ENCODE peak calls at places on chromosomes 2 and 18, in ten cellular contexts. W is upper lobe of left lung, U is body of pancreas, F is HCT116, S is HepG2, J is IMR-90, R is A549, E is right lobe of liver, X is heart left ventricle, D is K562. M is an unnamed sample.

GRCh38 chr2:190792956-190793888 is 87.4 kb upstream of the GLS start:
- ATAC-seq in W (no peak), U (no peak), F (no peak), S (no peak), J (no peak), R (no peak), E (no peak), X (no peak), D (no peak), M (no peak)

GRCh38 chr2:219362072-219362471 is 25.6 kb downstream of the DNPEP start:
- ATAC-seq in W (no peak), U (no peak), F (no peak), S (no peak), J (peak), R (no peak), E (no peak), X (no peak), D (no peak), M (no peak)

GRCh38 chr2:151930042-151930441 is 101.8 kb upstream of the ARL5A start:
- ATAC-seq in W (no peak), U (no peak), F (no peak), S (no peak), J (no peak), R (no peak), E (no peak), X (no peak), D (no peak), M (no peak)

GRCh38 chr18:830315-830901 is 18.4 kb upstream of the YES1 start:
- ATAC-seq in W (peak), U (peak), F (no peak), S (no peak), J (peak), R (no peak), E (peak), X (peak), D (peak), M (peak)

GRCh38 chr2:134253117-134253704 is 661 bp upstream of the MGAT5 start:
- ATAC-seq in W (no peak), U (no peak), F (no peak), S (no peak), J (no peak), R (no peak), E (no peak), X (no peak), D (no peak), M (no peak)

GRCh38 chr2:85780316-85781092 is 26.7 kb downstream of the ATOH8 start:
- ATAC-seq in W (no peak), U (no peak), F (no peak), S (peak), J (no peak), R (no peak), E (no peak), X (no peak), D (no peak), M (no peak)

GRCh38 chr2:171688129-171688465 is 828 bp downstream of the DYNC1I2 start:
- ATAC-seq in W (peak), U (no peak), F (peak), S (peak), J (peak), R (peak), E (no peak), X (no peak), D (peak), M (no peak)

GRCh38 chr2:171289938-171290480 is 129.3 kb upstream of the TLK1 start:
- ATAC-seq in W (no peak), U (no peak), F (no peak), S (no peak), J (peak), R (no peak), E (no peak), X (no peak), D (no peak), M (no peak)

GRCh38 chr2:74072542-74072941 is 75.2 kb downstream of the BOLA3 start:
- ATAC-seq in W (peak), U (no peak), F (no peak), S (no peak), J (no peak), R (no peak), E (peak), X (no peak), D (no peak), M (no peak)

GRCh38 chr18:50695431-50696176 is 124.2 kb downstream of the MRO start:
- ATAC-seq in W (no peak), U (no peak), F (no peak), S (no peak), J (no peak), R (no peak), E (no peak), X (peak), D (no peak), M (no peak)

GRCh38 chr2:220077488-220077887 is 450.1 kb downstream of the SLC4A3 start:
- ATAC-seq in W (peak), U (peak), F (no peak), S (no peak), J (no peak), R (no peak), E (no peak), X (no peak), D (no peak), M (peak)

GRCh38 chr18:36572135-36572856 is 256.5 kb downstream of the TPGS2 start:
- ATAC-seq in W (peak), U (peak), F (peak), S (peak), J (peak), R (peak), E (peak), X (peak), D (peak), M (peak)

DNA sequence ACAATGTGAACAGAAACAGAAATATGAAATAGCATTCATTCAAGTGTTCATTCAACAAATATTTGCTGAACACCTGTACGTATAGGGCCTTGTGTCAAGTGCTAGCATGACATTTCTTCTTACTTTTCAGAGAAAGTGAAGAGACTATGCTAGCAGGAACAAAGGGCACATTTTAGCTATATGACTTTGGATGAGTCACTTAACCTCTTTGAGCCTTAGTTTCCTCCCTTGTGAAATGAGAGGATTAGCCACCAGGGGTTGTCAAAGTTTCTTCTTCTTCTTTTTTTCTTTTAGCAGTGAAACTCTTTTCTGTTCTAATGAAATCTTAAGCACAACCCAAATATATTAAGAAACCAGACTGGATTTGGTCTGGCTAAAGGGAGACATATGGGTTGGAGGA is 53.1 kb downstream of the FIGN start:
- ATAC-seq in W (no peak), U (no peak), F (no peak), S (peak), J (peak), R (no peak), E (no peak), X (no peak), D (no peak), M (no peak)
- TF ChIP-seq CTCF in W (no peak), U (no peak), F (no peak), S (no peak), J (peak), R (no peak), E (peak), X (no peak), D (no peak), M (no peak)

GRCh38 chr2:156175946-156176345 is 156.6 kb downstream of the NR4A2 start:
- ATAC-seq in W (no peak), U (no peak), F (no peak), S (no peak), J (no peak), R (no peak), E (no peak), X (no peak), D (no peak), M (no peak)
- TF ChIP-seq POLR2A in W (no peak), U (no peak), F (no peak), S (no peak), J (no peak), R (no peak), E (no peak), X (no peak), D (no peak), M (no peak)

GRCh38 chr2:160407393-160408204 is 86.0 kb downstream of the RBMS1 start:
- ATAC-seq in W (peak), U (peak), F (peak), S (peak), J (peak), R (peak), E (peak), X (peak), D (peak), M (peak)
- TF ChIP-seq CTCF in W (peak), U (peak), F (no peak), S (peak), J (no peak), R (peak), E (no peak), X (no peak), D (no peak), M (no peak)

GRCh38 chr2:167028503-167028902 is 140.2 kb downstream of the XIRP2 start:
- ATAC-seq in W (no peak), U (no peak), F (no peak), S (no peak), J (no peak), R (no peak), E (no peak), X (no peak), D (no peak), M (no peak)
- TF ChIP-seq POLR2A in W (no peak), U (no peak), F (no peak), S (no peak), J (no peak), R (no peak), E (no peak), X (no peak), D (no peak), M (no peak)

GRCh38 chr18:22170421-22171262 is 1.3 kb downstream of the GATA6 start:
- ATAC-seq in W (peak), U (no peak), F (peak), S (peak), J (peak), R (no peak), E (peak), X (no peak), D (no peak), M (peak)

GRCh38 chr18:22169011-22169888 is at the start of gene GATA6:
- ATAC-seq in W (peak), U (peak), F (peak), S (peak), J (peak), R (peak), E (peak), X (peak), D (peak), M (peak)

GRCh38 chr18:22171263-22171838 is 2.0 kb downstream of the GATA6 start:
- ATAC-seq in W (no peak), U (no peak), F (no peak), S (no peak), J (no peak), R (no peak), E (no peak), X (no peak), D (no peak), M (no peak)

GRCh38 chr18:22168360-22168921 is 948 bp upstream of the GATA6 start:
- ATAC-seq in W (no peak), U (peak), F (peak), S (peak), J (no peak), R (peak), E (peak), X (peak), D (peak), M (no peak)

GRCh38 chr18:22169889-22170420 is 566 bp downstream of the GATA6 start:
- ATAC-seq in W (peak), U (no peak), F (peak), S (peak), J (peak), R (peak), E (peak), X (peak), D (peak), M (peak)
- TF ChIP-seq CTCF in W (no peak), U (no peak), F (no peak), S (no peak), J (no peak), R (no peak), E (no peak), X (no peak), D (no peak), M (no peak)

DNA sequence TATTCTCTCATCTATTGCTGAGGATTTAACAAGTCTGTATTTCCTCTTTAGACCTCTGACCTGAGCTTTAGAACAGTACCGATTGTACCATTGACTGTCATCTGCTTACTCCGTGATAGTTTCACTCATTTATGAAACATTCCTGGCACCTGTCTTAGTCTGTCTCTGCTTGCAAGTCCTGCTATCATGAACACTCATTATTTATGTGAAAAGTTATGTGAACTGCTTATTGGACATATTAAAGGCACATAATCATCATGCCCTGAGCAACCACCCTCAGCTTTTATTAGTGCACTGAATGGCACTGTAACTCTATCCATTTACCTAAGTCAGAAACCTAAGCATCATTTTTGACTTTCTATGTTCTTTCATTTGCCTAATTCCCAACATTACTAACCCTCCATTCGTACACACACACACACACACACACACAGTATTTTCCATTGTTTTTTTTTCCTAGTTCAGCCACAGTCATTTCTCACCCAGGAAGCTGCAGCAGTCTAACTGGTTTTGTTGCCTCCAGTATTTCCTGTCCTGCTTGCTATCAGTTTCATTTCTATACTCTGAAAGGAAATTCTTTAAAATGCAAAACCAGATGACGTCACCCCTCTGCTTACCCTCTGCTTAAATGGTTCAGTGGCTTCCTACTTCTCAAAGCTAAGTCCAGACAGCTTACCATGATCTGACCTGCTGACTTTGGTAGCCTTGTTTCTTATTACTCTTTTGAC is 146.1 kb downstream of the HAUS1 start:
- ATAC-seq in W (peak), U (peak), F (peak), S (no peak), J (peak), R (no peak), E (peak), X (peak), D (peak), M (no peak)
- TF ChIP-seq POLR2A in W (no peak), U (no peak), F (no peak), S (no peak), J (no peak), R (no peak), E (no peak), X (no peak), D (no peak), M (no peak)

M was measured in gastroesophageal sphincter.